ENCODE peak calls at places on chromosomes 12 and 14, in nine cellular contexts. M, X, V, I, B, O, K, L and H are unnamed samples.

GRCh38 chr14:20606190-20606901 is 15.2 kb upstream of the RNASE12 start:
- DNase-seq in K (peak; percentile 44), O (no peak), B (peak; percentile 53), M (no peak), X (no peak), L (no peak), V (peak; percentile 85), I (peak; percentile 44), H (no peak)

GRCh38 chr14:91744068-91744480 is 12.2 kb upstream of the CATSPERB start:
- DNase-seq in L (no peak), K (no peak), O (no peak), X (no peak), I (peak; percentile 60), M (no peak), B (no peak), V (peak; percentile 65), H (no peak)

GRCh38 chr12:80216890-80217559 is 117.7 kb downstream of the OTOGL start:
- DNase-seq in K (no peak), M (no peak), X (no peak), I (no peak), L (no peak), O (no peak), V (no peak), B (no peak), H (no peak)

GRCh38 chr12:69262264-69262974 is 23.1 kb downstream of the CPSF6 start:
- DNase-seq in V (no peak), M (no peak), L (no peak), I (no peak), X (no peak), B (no peak), K (no peak), O (no peak), H (no peak)

GRCh38 chr12:49089831-49090773 is 4.5 kb downstream of the DHH start:
- DNase-seq in O (peak; percentile 67), M (peak; percentile 46), V (peak; percentile 58), B (no peak), I (peak; percentile 31), K (peak; percentile 11), X (no peak), L (peak; percentile 52), H (no peak)

GRCh38 chr12:111430418-111431353 is 25.0 kb downstream of the SH2B3 start:
- DNase-seq in M (no peak), L (no peak), K (no peak), I (no peak), X (no peak), V (peak; percentile 73), B (no peak), O (no peak), H (peak; percentile 74)

GRCh38 chr12:52005903-52006703 is 643 bp upstream of the TAMALIN start:
- DNase-seq in L (peak; percentile 89), O (peak; percentile 71), I (peak; percentile 52), M (peak; percentile 61), V (peak; percentile 92), K (no peak), B (no peak), X (no peak), H (no peak)

GRCh38 chr14:54769955-54770863 is 132.4 kb downstream of the GCH1 start:
- DNase-seq in I (no peak), X (no peak), M (no peak), O (no peak), K (no peak), B (no peak), V (no peak), L (no peak), H (no peak)

GRCh38 chr12:13176257-13176656 is 20.3 kb upstream of the EMP1 start:
- DNase-seq in B (no peak), X (no peak), L (no peak), V (no peak), K (no peak), M (no peak), I (no peak), O (no peak), H (no peak)

GRCh38 chr12:128388461-128388921 is 121.5 kb downstream of the TMEM132C start:
- DNase-seq in O (peak; percentile 67), M (no peak), X (no peak), I (no peak), L (no peak), V (no peak), B (no peak), K (no peak), H (no peak)

GRCh38 chr14:106606936-106607335 is 1080.6 kb downstream of the TMEM121 start:
- DNase-seq in I (no peak), X (no peak), L (no peak), O (no peak), K (no peak), B (no peak), V (no peak), M (no peak), H (no peak)

GRCh38 chr12:133120385-133121191 is 9.5 kb downstream of the ZNF891 start:
- DNase-seq in O (no peak), M (no peak), X (no peak), V (no peak), K (no peak), B (no peak), I (no peak), L (no peak), H (no peak)

GRCh38 chr12:30965613-30965985 is 39.1 kb downstream of the TSPAN11 start:
- DNase-seq in K (peak; percentile 10), X (no peak), B (no peak), O (peak; percentile 6), L (no peak), V (no peak), I (peak; percentile 40), M (no peak), H (no peak)

GRCh38 chr12:104682790-104683279 is 226.1 kb downstream of the CHST11 start:
- DNase-seq in M (peak; percentile 30), X (no peak), K (no peak), L (no peak), O (no peak), I (no peak), B (no peak), V (peak; percentile 72), H (peak; percentile 58)

GRCh38 chr12:43957732-43958131 is 121.9 kb downstream of the TMEM117 start:
- DNase-seq in B (peak; percentile 60), M (peak; percentile 46), I (no peak), L (no peak), O (no peak), V (no peak), X (peak; percentile 32), K (peak; percentile 21), H (no peak)

GRCh38 chr12:93244514-93245077 is 133.1 kb upstream of the NUDT4 start:
- DNase-seq in B (no peak), I (no peak), X (no peak), L (no peak), M (no peak), O (no peak), K (no peak), V (no peak), H (no peak)
- H3K4me3 ChIP-seq in B (no peak overlapping the region), I (no peak overlapping the region), X (no peak overlapping the region), L (no peak overlapping the region), M (no peak overlapping the region), O (no peak overlapping the region), K (no peak overlapping the region), V (no peak overlapping the region), H (no peak overlapping the region)

GRCh38 chr12:115998119-115998633 is 279.3 kb downstream of the MED13L start:
- DNase-seq in X (peak; percentile 8), L (no peak), I (no peak), B (peak; percentile 33), K (no peak), O (no peak), V (peak; percentile 61), M (peak; percentile 50), H (no peak)

GRCh38 chr12:115999582-115999981 is 277.9 kb downstream of the MED13L start:
- DNase-seq in X (no peak), O (no peak), I (no peak), K (no peak), M (no peak), L (no peak), V (no peak), B (no peak), H (no peak)

GRCh38 chr12:116000252-116000651 is 277.2 kb downstream of the MED13L start:
- DNase-seq in L (no peak), V (no peak), K (no peak), B (no peak), O (no peak), X (no peak), I (no peak), M (no peak), H (no peak)

GRCh38 chr12:116002890-116003536 is 274.5 kb downstream of the MED13L start:
- DNase-seq in V (no peak), I (no peak), X (no peak), L (no peak), K (no peak), O (no peak), M (no peak), B (no peak), H (no peak)

GRCh38 chr12:115998789-115999478 is 278.6 kb downstream of the MED13L start:
- DNase-seq in I (no peak), L (no peak), K (no peak), M (no peak), V (no peak), O (no peak), X (no peak), B (no peak), H (no peak)
- H3K27ac ChIP-seq in I (peak overlapping the region; percentile 67), L (no peak overlapping the region), K (peak overlapping the region; percentile 81), M (no peak overlapping the region), V (no peak overlapping the region), O (peak overlapping the region; percentile 5), X (peak overlapping the region; percentile 68), B (no peak overlapping the region), H (no peak overlapping the region)

DNA sequence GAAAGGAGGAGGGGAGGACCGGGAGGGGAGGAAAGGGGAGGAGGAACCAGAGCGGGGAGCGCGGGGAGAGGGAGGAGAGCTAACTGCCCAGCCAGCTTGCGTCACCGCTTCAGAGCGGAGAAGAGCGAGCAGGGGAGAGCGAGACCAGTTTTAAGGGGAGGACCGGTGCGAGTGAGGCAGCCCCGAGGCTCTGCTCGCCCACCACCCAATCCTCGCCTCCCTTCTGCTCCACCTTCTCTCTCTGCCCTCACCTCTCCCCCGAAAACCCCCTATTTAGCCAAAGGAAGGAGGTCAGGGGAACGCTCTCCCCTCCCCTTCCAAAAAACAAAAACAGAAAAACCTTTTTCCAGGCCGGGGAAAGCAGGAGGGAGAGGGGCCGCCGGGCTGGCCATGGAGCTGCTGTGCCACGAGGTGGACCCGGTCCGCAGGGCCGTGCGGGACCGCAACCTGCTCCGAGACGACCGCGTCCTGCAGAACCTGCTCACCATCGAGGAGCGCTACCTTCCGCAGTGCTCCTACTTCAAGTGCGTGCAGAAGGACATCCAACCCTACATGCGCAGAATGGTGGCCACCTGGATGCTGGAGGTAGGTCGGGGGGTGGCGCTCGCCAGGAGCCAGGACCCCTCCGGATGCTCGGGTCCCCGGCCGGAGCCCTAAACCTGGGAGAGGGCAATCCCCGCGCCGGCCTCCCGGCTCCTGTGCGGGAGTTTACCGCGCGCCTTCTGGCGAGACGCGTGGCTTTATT is at the start of gene CCND2:
- DNase-seq in V (peak; percentile 94), M (no peak), B (peak; percentile 51), I (peak; percentile 67), O (peak; percentile 87), X (no peak), L (peak; percentile 89), K (peak; percentile 93), H (peak; percentile 73)
- H3K4me3 ChIP-seq in V (peak within 1 kb of the TSS; percentile 89), M (no peak within 1 kb of the TSS), B (peak within 1 kb of the TSS; percentile 37), I (peak within 1 kb of the TSS; percentile 72), O (peak within 1 kb of the TSS; percentile 69), X (peak within 1 kb of the TSS; percentile 24), L (peak within 1 kb of the TSS; percentile 77), K (peak within 1 kb of the TSS; percentile 72), H (peak within 1 kb of the TSS; percentile 87)

DNA sequence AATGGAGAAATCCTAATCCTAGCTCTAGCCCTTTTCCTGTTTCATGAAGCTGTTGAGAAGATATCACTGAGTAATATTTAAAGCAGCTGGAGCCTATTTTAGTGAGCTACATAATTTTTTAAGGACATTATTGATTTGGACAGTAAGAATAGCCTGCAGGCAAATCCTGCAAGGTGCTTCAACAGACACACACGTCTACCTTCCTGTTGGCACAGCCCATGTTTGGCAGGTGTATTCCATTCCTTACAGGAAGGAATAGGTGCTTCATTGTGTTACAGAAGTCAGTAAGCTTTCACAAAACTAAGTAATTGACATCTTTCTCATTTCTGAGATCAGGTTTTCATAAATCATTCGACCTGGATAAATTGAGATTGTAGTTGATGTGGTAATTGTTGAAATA is 50.6 kb downstream of the FOXA1 start:
- DNase-seq in L (no peak), M (no peak), O (no peak), I (peak; percentile 35), K (no peak), V (no peak), X (no peak), B (no peak), H (no peak)
- H3K27ac ChIP-seq in L (no peak overlapping the region), M (no peak overlapping the region), O (no peak overlapping the region), I (no peak overlapping the region), K (no peak overlapping the region), V (no peak overlapping the region), X (peak overlapping the region; percentile 23), B (no peak overlapping the region), H (no peak overlapping the region)